ENCODE peak calls at places on chromosomes 11 and 22, in seven cellular contexts. N is IMR-90, F is H9, P is mesendoderm, K is neuronal stem cell, C is trophoblast cell, Y is H1. O is an unnamed sample.
A peak's percentile ranks its signal among the peaks of the same experiment; 100 is the strongest.

GRCh38 chr11:125429174-125429707 is 66.8 kb downstream of the FEZ1 start:
- DNase-seq in N (peak; percentile 55), F (peak; percentile 89), P (peak; percentile 85), K (peak; percentile 57), C (peak; percentile 19), Y (peak; percentile 90), O (peak; percentile 53)

GRCh38 chr11:59756496-59756840 is 1.3 kb downstream of the STX3 start:
- DNase-seq in N (no peak), F (no peak), P (no peak), K (no peak), C (no peak), Y (no peak), O (no peak)

GRCh38 chr11:131495417-131495816 is 125.0 kb downstream of the NTM start:
- DNase-seq in N (no peak), F (no peak), P (no peak), K (no peak), C (no peak), Y (no peak), O (no peak)

GRCh38 chr11:28245131-28245530 is 136.9 kb downstream of the METTL15 start:
- DNase-seq in N (peak; percentile 16), F (no peak), P (no peak), K (no peak), C (peak; percentile 3), Y (no peak), O (no peak)

GRCh38 chr11:132064987-132065620 is 694.7 kb downstream of the NTM start:
- DNase-seq in N (peak; percentile 99), F (no peak), P (no peak), K (no peak), C (peak; percentile 25), Y (no peak), O (peak; percentile 100)

GRCh38 chr11:80197155-80197554 is 756.3 kb upstream of the TENM4 start:
- DNase-seq in N (no peak), F (no peak), P (no peak), K (no peak), C (no peak), Y (no peak), O (no peak)

GRCh38 chr11:70073188-70073817 is 4.8 kb upstream of the ANO1 start:
- DNase-seq in N (peak; percentile 86), F (peak; percentile 63), P (no peak), K (no peak), C (no peak), Y (peak; percentile 58), O (no peak)

GRCh38 chr11:62048101-62048500 is 75.7 kb upstream of the INCENP start:
- DNase-seq in N (no peak), F (no peak), P (peak; percentile 20), K (no peak), C (peak; percentile 93), Y (no peak), O (no peak)

GRCh38 chr11:28017816-28018215 is 90.1 kb downstream of the KIF18A start:
- DNase-seq in N (peak; percentile 61), F (no peak), P (no peak), K (no peak), C (no peak), Y (no peak), O (peak; percentile 52)

GRCh38 chr11:102390667-102391449 is 43.8 kb downstream of the BIRC2 start:
- DNase-seq in N (peak; percentile 63), F (peak; percentile 81), P (peak; percentile 91), K (peak; percentile 44), C (peak; percentile 32), Y (peak; percentile 69), O (peak; percentile 71)

GRCh38 chr11:15707971-15708370 is 593.2 kb downstream of the INSC start:
- DNase-seq in N (peak; percentile 84), F (peak; percentile 36), P (peak; percentile 71), K (no peak), C (no peak), Y (no peak), O (peak; percentile 66)

GRCh38 chr11:67576742-67577475 is 6.7 kb upstream of the GSTP1 start:
- DNase-seq in N (no peak), F (peak; percentile 55), P (no peak), K (no peak), C (no peak), Y (no peak), O (no peak)

GRCh38 chr11:130528862-130529261 is 80.4 kb downstream of the ADAMTS15 start:
- DNase-seq in N (no peak), F (no peak), P (no peak), K (no peak), C (no peak), Y (no peak), O (no peak)

GRCh38 chr11:534592-535518 is 521 bp downstream of the HRAS start:
- DNase-seq in N (no peak), F (peak; percentile 37), P (peak; percentile 41), K (no peak), C (peak; percentile 44), Y (peak; percentile 66), O (peak; percentile 11)

GRCh38 chr22:25602924-25603323 is 38.4 kb downstream of the GRK3 start:
- DNase-seq in N (no peak), F (no peak), P (no peak), K (no peak), C (no peak), Y (no peak), O (no peak)

GRCh38 chr22:24424001-24424900 is 3.1 kb upstream of the ADORA2A start:
- DNase-seq in N (no peak), F (no peak), P (no peak), K (no peak), C (no peak), Y (peak; percentile 77), O (no peak)

GRCh38 chr22:39437836-39438704 is 18.7 kb upstream of the MGAT3 start:
- DNase-seq in N (no peak), F (no peak), P (no peak), K (no peak), C (no peak), Y (no peak), O (no peak)

GRCh38 chr11:91178366-91178765 is 955.5 kb upstream of the CHORDC1 start:
- DNase-seq in N (no peak), F (no peak), P (no peak), K (no peak), C (no peak), Y (no peak), O (no peak)

GRCh38 chr11:42205518-42205917 is 746.1 kb upstream of the LRRC4C start:
- DNase-seq in N (no peak), F (no peak), P (no peak), K (no peak), C (no peak), Y (no peak), O (no peak)

GRCh38 chr11:71928739-71929443 is at the start of gene RNF121:
- DNase-seq in N (peak; percentile 92), F (peak; percentile 98), P (peak; percentile 98), K (peak; percentile 95), C (peak; percentile 96), Y (peak; percentile 98), O (peak; percentile 96)

GRCh38 chr11:71931245-71931602 is 2.4 kb downstream of the RNF121 start:
- DNase-seq in N (peak; percentile 32), F (no peak), P (no peak), K (no peak), C (no peak), Y (no peak), O (no peak)

GRCh38 chr11:71930556-71931244 is 1.9 kb downstream of the RNF121 start:
- DNase-seq in N (no peak), F (no peak), P (no peak), K (no peak), C (no peak), Y (no peak), O (no peak)

GRCh38 chr11:71927813-71928738 is at the start of gene XNDC1N:
- DNase-seq in N (peak; percentile 90), F (peak; percentile 80), P (peak; percentile 96), K (peak; percentile 91), C (no peak), Y (peak; percentile 86), O (peak; percentile 96)

GRCh38 chr11:71929491-71929890 is 645 bp downstream of the RNF121 start:
- DNase-seq in N (no peak), F (no peak), P (no peak), K (no peak), C (no peak), Y (no peak), O (no peak)
- H2BK120ac ChIP-seq in N (peak overlapping the region; percentile 45), F (no peak overlapping the region), P (no peak overlapping the region), K (no peak overlapping the region), C (no peak overlapping the region), Y (no peak overlapping the region), O (no peak overlapping the region)

GRCh38 chr11:94279996-94280395 is 24.4 kb upstream of the IZUMO1R start:
- DNase-seq in N (no peak), F (no peak), P (no peak), K (no peak), C (no peak), Y (no peak), O (no peak)
- H2BK120ac ChIP-seq in N (no peak overlapping the region), F (no peak overlapping the region), P (no peak overlapping the region), K (no peak overlapping the region), C (no peak overlapping the region), Y (no peak overlapping the region), O (no peak overlapping the region)

GRCh38 chr11:86395061-86395551 is 20.4 kb downstream of the CCDC81 start:
- DNase-seq in N (peak; percentile 34), F (peak; percentile 53), P (peak; percentile 69), K (no peak), C (no peak), Y (no peak), O (peak; percentile 65)
- H2BK120ac ChIP-seq in N (peak overlapping the region; percentile 94), F (no peak overlapping the region), P (no peak overlapping the region), K (no peak overlapping the region), C (no peak overlapping the region), Y (no peak overlapping the region), O (no peak overlapping the region)

DNA sequence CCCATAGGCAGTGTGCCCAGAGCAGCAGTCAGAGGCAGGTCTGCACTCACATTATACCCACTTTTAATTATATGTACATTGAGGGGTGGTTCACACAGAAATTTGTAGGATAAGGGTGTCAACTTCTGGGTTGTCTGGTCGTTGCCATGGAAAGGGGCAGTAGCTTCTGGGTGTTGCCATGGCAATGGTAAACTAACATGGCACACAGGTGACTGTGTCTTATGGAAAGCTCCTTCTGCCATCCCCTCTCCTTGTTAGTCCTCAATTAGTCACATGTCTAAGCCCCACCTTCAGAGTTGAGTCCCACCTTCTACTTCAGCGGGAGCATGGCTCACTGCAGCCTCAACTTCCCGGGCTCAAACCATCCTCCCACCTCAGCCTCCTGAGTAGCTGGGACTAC is 56.3 kb upstream of the ATXN10 start:
- DNase-seq in N (no peak), F (no peak), P (peak; percentile 45), K (no peak), C (no peak), Y (no peak), O (no peak)
- H2BK120ac ChIP-seq in N (no peak overlapping the region), F (no peak overlapping the region), P (no peak overlapping the region), K (no peak overlapping the region), C (no peak overlapping the region), Y (no peak overlapping the region), O (no peak overlapping the region)

GRCh38 chr22:31899661-31900060 is 44.7 kb upstream of the YWHAH start:
- DNase-seq in N (no peak), F (no peak), P (no peak), K (no peak), C (no peak), Y (no peak), O (no peak)
- H2BK120ac ChIP-seq in N (no peak overlapping the region), F (no peak overlapping the region), P (no peak overlapping the region), K (no peak overlapping the region), C (no peak overlapping the region), Y (no peak overlapping the region), O (no peak overlapping the region)

O was measured in mesenchymal stem cell.